ENCODE peak calls at places on chromosome 1, in four cellular contexts. L, T, X and K are unnamed samples. For H3K36me3, the result is how much of the 10 kb centered on the place peaks cover.

GRCh38 chr1:154698320-154699096 is 90.5 kb upstream of the ADAR start:
- DNase-seq in L (no peak), T (no peak), X (no peak), K (no peak)

GRCh38 chr1:179798864-179799516 is 55.9 kb downstream of the FAM163A start:
- DNase-seq in L (peak), T (no peak), X (no peak), K (no peak)

GRCh38 chr1:8409666-8410065 is 91.8 kb downstream of the SLC45A1 start:
- DNase-seq in L (no peak), T (no peak), X (no peak), K (no peak)

GRCh38 chr1:41672173-41672572 is 187.7 kb upstream of the EDN2 start:
- DNase-seq in L (no peak), T (no peak), X (no peak), K (peak)

GRCh38 chr1:16076003-16076870 is 2.8 kb upstream of the FAM131C start:
- DNase-seq in L (peak), T (peak), X (no peak), K (no peak)

GRCh38 chr1:15410223-15410883 is 665 bp downstream of the EFHD2 start:
- DNase-seq in L (no peak), T (no peak), X (no peak), K (no peak)

GRCh38 chr1:229572286-229572685 is 13.8 kb upstream of the ABCB10 start:
- DNase-seq in L (no peak), T (no peak), X (no peak), K (no peak)

GRCh38 chr1:43381609-43382008 is 8.0 kb downstream of the MED8 start:
- DNase-seq in L (no peak), T (no peak), X (no peak), K (no peak)

GRCh38 chr1:77888429-77889239 is at the start of gene NEXN:
- DNase-seq in L (peak), T (peak), X (peak), K (peak)

GRCh38 chr1:235885654-235886238 is 19.0 kb upstream of the LYST start:
- DNase-seq in L (no peak), T (no peak), X (no peak), K (no peak)

GRCh38 chr1:235887676-235888075 is 21.0 kb upstream of the LYST start:
- DNase-seq in L (no peak), T (no peak), X (no peak), K (no peak)

GRCh38 chr1:235892734-235893413 is 26.2 kb upstream of the LYST start:
- DNase-seq in L (no peak), T (no peak), X (no peak), K (no peak)

GRCh38 chr1:235892080-235892670 is 25.5 kb upstream of the LYST start:
- DNase-seq in L (no peak), T (no peak), X (no peak), K (no peak)

GRCh38 chr1:235888119-235888643 is 21.5 kb upstream of the LYST start:
- DNase-seq in L (no peak), T (no peak), X (no peak), K (no peak)
- TF ChIP-seq POLR2AphosphoS5 in L (no peak), T (no peak), X (no peak), K (no peak)

DNA sequence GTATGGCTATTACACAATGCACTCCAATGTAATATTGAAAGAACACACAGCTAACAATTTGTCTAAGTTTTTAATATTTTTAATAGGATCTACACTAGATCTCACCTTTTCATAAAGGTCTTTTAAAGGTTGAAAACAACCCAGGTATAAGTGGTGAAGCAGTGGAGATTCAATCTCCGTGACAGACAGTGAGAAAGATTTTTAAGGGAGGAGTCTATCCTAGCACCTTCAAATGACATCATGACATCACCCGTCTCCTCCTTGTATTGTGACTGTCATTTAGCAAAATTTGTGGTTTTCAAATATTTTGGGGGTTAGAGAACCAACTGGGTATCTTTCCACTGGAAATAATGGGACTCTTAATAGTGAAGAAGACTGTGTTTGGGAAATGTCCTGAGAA is 25.0 kb upstream of the FGGY start:
- DNase-seq in L (no peak), T (no peak), X (no peak), K (no peak)
- H3K36me3 ChIP-seq in L (under half), T (under half), X (under half), K (under half)

GRCh38 chr1:71080782-71081696 is at the start of gene ZRANB2:
- DNase-seq in L (peak), T (peak), X (peak), K (peak)
- TF ChIP-seq POLR2A in L (peak), T (peak), X (no peak), K (peak)

DNA sequence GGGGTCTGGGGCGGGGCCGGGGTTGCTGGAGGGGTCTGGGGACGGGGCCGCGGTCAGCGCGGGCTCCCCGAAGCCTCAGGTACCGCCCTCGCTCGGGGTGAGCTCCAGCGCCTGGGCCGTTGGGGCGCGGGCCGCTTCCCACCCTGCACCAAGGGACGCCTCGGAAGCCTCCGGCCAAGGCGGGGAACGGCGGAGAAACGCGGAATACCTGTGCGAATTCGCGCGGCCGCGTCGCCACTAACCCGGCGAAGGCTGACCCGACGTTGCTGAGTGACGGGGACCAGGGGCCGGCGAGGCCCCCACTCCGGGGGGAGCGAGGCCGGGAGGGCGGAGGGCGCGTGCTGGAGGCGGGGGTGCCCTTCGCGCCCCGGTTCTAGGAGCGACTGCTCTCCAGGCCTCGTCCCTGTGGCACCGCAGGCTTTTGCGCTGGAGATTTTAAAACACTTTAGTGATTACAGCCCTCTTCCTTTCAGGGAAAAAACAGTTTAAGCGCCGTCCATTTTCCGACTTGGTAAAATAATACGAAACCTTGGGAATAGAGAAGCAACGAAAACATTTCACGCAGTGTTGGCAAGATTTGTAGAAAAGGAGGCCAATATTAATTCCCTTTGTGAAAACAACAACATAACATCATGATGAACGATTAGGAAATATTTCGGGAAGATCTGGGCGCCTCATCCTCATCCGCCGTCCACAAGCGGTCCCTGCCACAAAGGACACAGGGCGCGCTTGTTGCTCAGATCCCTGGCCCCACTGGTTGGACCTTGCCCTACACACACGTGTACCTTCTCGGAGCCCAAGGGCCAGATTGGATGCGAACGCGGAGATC is 971 bp upstream of the GNG4 start:
- DNase-seq in L (peak), T (no peak), X (peak), K (no peak)
- TF ChIP-seq POLR2AphosphoS5 in L (no peak), T (no peak), X (no peak), K (no peak)

GRCh38 chr1:38997034-38997900 is 6.2 kb downstream of the AKIRIN1 start:
- DNase-seq in L (no peak), T (no peak), X (no peak), K (no peak)
- H3K36me3 ChIP-seq in L (under half), T (under half), X (half or more), K (under half)

GRCh38 chr1:93438716-93439115 is 9.2 kb upstream of the FNBP1L start:
- DNase-seq in L (no peak), T (no peak), X (no peak), K (no peak)

GRCh38 chr1:93443456-93443855 is 4.5 kb upstream of the FNBP1L start:
- DNase-seq in L (no peak), T (no peak), X (no peak), K (no peak)

GRCh38 chr1:93441589-93441988 is 6.3 kb upstream of the FNBP1L start:
- DNase-seq in L (no peak), T (no peak), X (no peak), K (no peak)

GRCh38 chr1:93440272-93440671 is 7.6 kb upstream of the FNBP1L start:
- DNase-seq in L (no peak), T (no peak), X (no peak), K (no peak)

DNA sequence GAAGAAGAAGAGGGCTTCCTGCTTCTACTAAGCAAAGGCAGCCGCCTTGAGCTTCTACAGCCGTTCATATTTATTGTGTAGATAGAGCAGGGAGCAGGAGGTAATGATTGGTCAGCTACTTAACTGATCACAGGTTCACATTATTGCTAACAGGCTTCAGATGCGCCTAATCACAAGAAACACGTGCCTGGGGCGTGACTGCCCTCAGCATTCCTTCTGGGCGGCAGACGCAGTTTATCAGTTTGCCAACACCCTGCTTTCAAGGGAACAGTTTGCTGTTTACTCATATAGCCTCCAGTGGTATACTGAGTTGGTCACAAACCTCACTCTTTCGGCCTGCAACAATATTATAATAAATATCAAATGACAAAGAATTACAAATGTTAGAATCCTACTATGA is 5.6 kb upstream of the FNBP1L start:
- DNase-seq in L (no peak), T (no peak), X (no peak), K (no peak)
- TF ChIP-seq POLR2A in L (no peak), T (no peak), X (no peak), K (no peak)

GRCh38 chr1:205373022-205373421 is 16.3 kb upstream of the KLHDC8A start:
- DNase-seq in L (no peak), T (no peak), X (peak), K (no peak)

GRCh38 chr1:205377355-205377754 is 20.6 kb upstream of the KLHDC8A start:
- DNase-seq in L (no peak), T (no peak), X (peak), K (no peak)

GRCh38 chr1:205376739-205377138 is 20.0 kb upstream of the KLHDC8A start:
- DNase-seq in L (no peak), T (no peak), X (peak), K (no peak)

GRCh38 chr1:205374205-205375078 is 17.7 kb upstream of the KLHDC8A start:
- DNase-seq in L (no peak), T (no peak), X (peak), K (no peak)

DNA sequence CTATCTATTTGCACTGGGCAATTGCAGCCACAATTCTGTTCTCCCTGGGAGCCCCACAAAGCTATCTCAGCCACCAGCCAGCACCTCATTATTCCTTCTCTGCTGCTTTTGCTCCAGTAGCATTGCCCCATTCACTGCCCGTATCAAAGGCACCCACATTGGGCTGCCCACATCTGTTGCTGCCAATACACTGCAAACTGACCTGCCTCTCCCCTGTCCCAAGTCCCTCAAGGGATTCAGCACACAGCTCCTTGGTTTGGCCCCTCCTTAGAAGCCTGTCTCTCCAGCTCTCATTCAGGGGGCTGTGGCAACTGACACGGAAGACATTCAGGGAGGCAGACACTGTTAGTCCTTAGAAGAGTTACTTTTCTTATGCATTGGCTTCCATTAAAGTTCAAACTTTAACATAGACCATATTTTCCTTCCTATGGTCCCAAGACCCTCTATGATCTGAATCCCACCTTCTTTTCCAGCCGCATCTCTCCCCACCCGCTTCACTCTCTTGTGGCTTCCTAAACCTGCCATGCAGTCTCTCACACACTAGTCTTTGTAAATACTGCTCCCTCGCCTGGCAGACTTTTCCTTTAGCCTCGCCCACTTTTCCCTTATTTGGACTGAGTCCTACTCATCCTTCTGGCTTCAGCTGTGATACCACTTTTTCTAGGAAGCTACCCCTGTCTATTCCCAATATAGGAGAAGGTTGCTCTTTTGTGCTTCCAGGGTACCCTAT is 19.3 kb upstream of the KLHDC8A start:
- DNase-seq in L (no peak), T (no peak), X (peak), K (no peak)
- TF ChIP-seq POLR2AphosphoS5 in L (no peak), T (no peak), X (no peak), K (no peak)